ENCODE peak calls at places on chromosomes 6 and 20, in six cellular contexts. T is AG10803, Y is GM23338, Q is AG04450, U is dorsolateral prefrontal cortex, R is BE2C. A is an unnamed sample.

GRCh38 chr20:56257604-56258003 is 9.1 kb downstream of the MC3R start:
- DNase-seq in T (no peak), Y (no peak), Q (no peak), U (no peak), R (no peak), A (no peak)

GRCh38 chr6:133895573-133896343 is 6.8 kb downstream of the TCF21 start:
- DNase-seq in T (peak; percentile 38), Y (peak; percentile 74), Q (no peak), U (no peak), R (no peak), A (no peak)

GRCh38 chr20:18323705-18324104 is 35.4 kb downstream of the ZNF133 start:
- DNase-seq in T (no peak), Y (peak; percentile 73), Q (no peak), U (no peak), R (no peak), A (no peak)

GRCh38 chr6:125922322-125922860 is 34.2 kb upstream of the HINT3 start:
- DNase-seq in T (no peak), Y (no peak), Q (no peak), U (no peak), R (no peak), A (no peak)

GRCh38 chr20:31644701-31645100 is 7.0 kb downstream of the COX4I2 start:
- DNase-seq in T (no peak), Y (peak; percentile 22), Q (no peak), U (no peak), R (no peak), A (no peak)

GRCh38 chr6:112188906-112189305 is 65.5 kb downstream of the LAMA4 start:
- DNase-seq in T (peak; percentile 78), Y (no peak), Q (no peak), U (no peak), R (no peak), A (no peak)

GRCh38 chr6:22227824-22228610 is 68.8 kb downstream of the PRL start:
- DNase-seq in T (peak; percentile 13), Y (no peak), Q (no peak), U (no peak), R (no peak), A (no peak)

GRCh38 chr6:170464524-170464979 is 88.6 kb downstream of the PSMB1 start:
- DNase-seq in T (no peak), Y (no peak), Q (no peak), U (no peak), R (no peak), A (no peak)

GRCh38 chr6:13184547-13184946 is 143.8 kb downstream of the TBC1D7 start:
- DNase-seq in T (no peak), Y (no peak), Q (no peak), U (no peak), R (no peak), A (no peak)

DNA sequence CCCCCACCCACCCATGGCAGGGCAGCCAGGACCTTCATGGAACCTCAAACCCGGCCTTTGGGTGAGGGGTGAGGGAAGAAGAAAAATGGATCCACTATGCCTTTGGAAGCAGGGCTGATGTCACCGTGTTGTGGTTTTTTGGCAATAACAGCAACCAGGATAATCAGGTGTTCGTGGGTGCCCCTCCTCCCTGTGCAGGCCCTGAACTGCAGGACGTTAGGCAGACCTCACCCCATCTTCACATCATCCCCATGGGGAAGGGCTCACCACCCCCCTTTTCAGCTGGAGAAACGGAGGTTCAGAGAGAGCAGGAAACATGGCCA is 3.6 kb downstream of the GABRR2 start:
- DNase-seq in T (no peak), Y (no peak), Q (no peak), U (no peak), R (no peak), A (no peak)
- TF ChIP-seq CTCF in T (no peak), Y (no peak), Q (no peak), U (no peak), R (no peak), A (no peak)

DNA sequence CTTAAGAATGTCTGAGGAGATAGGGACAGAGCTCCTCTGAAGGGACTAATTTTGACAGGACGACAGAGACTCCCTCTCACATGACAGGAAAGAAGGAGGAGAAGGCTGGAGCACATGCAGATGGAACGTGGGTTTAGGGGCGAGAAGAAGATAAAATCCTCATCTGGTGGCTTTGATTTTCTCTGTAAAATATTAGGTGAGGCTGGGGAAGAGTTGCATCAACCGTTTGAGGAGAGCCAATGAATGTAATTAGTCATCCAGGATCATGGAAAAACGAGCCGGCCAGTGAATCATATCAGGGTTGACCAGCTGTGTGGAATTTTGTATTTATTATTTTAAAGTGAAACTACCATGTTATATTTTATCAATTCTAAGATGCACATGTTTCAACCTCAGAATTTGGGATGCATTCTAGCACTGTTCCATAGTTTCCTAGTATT is 46.9 kb upstream of the ADGRF4 start:
- DNase-seq in T (peak; percentile 52), Y (no peak), Q (peak; percentile 16), U (no peak), R (no peak), A (no peak)
- H3K4me3 ChIP-seq in T (peak overlapping the region; percentile 29), Y (no peak overlapping the region), Q (no peak overlapping the region), U (no peak overlapping the region), R (no peak overlapping the region), A (no peak overlapping the region)

DNA sequence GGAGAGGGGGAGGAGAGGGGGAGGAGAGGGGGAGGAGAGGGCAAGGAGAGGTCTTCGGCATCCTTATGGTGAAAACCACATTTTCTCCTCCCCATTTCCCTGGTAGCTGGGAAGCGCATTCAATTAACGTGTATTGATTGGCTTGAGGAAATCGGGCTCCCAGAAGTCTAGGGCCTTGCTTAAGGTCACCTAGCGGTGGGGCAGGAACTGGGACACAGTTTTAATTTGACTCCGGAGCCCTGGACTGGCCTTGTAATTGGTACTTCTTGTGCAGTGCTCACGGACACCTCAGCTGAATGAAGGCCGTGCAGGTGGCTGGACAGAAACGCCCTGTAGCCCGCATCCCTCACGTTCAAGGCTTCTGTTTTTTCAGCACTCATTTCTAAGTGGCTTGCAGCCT is 42.8 kb downstream of the CTCFL start:
- DNase-seq in T (no peak), Y (no peak), Q (no peak), U (peak; percentile 4), R (no peak), A (no peak)
- TF ChIP-seq CTCF in T (no peak), Y (no peak), Q (no peak), U (no peak), R (no peak), A (peak; percentile 35)

GRCh38 chr20:53227523-53227922 is 255.4 kb downstream of the TSHZ2 start:
- DNase-seq in T (peak; percentile 38), Y (no peak), Q (no peak), U (no peak), R (no peak), A (no peak)

GRCh38 chr20:53226788-53227187 is 254.6 kb downstream of the TSHZ2 start:
- DNase-seq in T (no peak), Y (no peak), Q (no peak), U (no peak), R (no peak), A (peak; percentile 24)

GRCh38 chr20:53220482-53221307 is 248.5 kb downstream of the TSHZ2 start:
- DNase-seq in T (no peak), Y (no peak), Q (no peak), U (no peak), R (no peak), A (no peak)

GRCh38 chr20:53222932-53223331 is 250.8 kb downstream of the TSHZ2 start:
- DNase-seq in T (no peak), Y (no peak), Q (no peak), U (no peak), R (no peak), A (no peak)

DNA sequence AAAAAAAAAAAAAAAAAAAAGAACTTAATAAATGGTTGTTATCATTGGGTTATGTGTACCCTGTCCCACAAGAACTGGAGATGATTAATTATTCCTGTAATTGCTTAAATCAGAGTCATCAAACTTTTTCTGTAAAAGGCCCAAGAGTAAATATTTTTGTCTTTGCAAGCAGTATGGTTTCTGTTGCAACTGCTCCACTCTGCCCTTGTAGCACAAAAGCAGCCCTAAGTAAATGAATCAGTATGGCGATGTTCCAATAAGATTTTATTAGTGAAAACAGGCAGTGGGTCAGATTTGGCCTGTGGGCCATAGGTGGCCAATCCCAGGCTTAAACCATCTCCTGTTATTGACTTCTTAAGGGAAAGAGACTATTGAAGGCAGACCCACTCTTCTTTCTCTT is 252.7 kb downstream of the TSHZ2 start:
- DNase-seq in T (peak; percentile 69), Y (no peak), Q (no peak), U (no peak), R (no peak), A (no peak)
- H3K4me3 ChIP-seq in T (no peak overlapping the region), Y (no peak overlapping the region), Q (no peak overlapping the region), U (no peak overlapping the region), R (no peak overlapping the region), A (no peak overlapping the region)

GRCh38 chr6:119865466-119866350 is 516.1 kb upstream of the MAN1A1 start:
- DNase-seq in T (no peak), Y (no peak), Q (no peak), U (no peak), R (no peak), A (no peak)

GRCh38 chr6:119858901-119859300 is 509.3 kb upstream of the MAN1A1 start:
- DNase-seq in T (peak; percentile 3), Y (no peak), Q (no peak), U (no peak), R (no peak), A (no peak)

GRCh38 chr6:119862719-119863118 is 513.2 kb upstream of the MAN1A1 start:
- DNase-seq in T (no peak), Y (no peak), Q (no peak), U (no peak), R (no peak), A (no peak)
- TF ChIP-seq CTCF in T (no peak), Y (no peak), Q (no peak), U (no peak), R (no peak), A (no peak)

DNA sequence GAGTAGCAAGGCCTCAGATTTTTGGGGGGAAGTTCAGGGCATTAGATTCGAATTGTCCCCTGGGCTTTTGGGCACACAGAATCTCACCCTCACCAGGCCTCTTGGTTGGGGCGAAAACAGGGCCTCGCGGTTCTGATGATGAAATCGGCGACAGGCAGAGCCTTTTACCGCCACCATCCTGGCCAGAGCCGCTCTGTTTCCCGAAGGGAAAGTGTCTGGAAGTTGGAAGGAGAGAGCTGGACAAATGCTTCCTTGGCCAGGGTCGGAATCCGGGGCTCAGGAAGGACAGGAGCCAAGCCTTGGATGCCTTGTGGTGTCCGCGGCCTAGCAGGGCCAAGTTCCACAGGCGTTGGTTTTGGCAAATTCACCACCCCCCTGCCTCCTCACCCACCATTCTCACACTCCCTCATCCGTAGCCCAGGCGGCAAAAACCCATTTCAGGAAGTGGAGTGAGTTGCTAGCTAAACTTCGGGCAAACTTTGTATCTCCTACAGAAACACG is 3.5 kb upstream of the TFAP2A start:
- DNase-seq in T (no peak), Y (no peak), Q (no peak), U (no peak), R (no peak), A (no peak)
- H3K4me3 ChIP-seq in T (no peak overlapping the region), Y (peak overlapping the region; percentile 59), Q (no peak overlapping the region), U (no peak overlapping the region), R (no peak overlapping the region), A (no peak overlapping the region)

DNA sequence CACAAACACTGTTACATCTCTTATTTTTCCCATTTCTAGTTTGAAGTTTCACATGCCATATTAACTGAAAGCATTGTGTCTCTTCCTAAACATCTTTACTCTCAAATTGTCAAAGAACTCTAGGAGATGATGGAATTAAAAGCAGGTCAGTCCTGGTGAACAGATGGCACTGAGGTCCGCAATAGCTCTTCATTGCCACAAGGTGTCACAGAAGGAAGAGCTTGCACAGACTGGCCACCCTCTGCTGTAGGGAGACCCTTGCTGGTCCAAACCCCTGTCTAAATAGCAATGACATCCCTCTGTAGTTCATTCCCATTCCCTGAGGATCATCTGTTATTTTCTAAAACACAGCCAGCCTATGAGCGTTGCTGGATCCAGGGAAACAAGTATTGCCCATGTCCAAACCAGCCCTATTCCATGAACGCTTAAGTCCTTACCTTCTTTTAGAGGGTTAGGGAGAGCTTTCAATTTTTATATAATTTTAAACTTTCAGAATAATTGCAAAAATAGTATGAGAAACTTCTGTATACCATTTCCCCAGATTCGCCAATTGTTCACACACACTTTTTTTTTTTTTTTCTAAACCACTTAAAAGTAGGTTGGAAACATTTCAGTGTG is 10.1 kb upstream of the HDAC2 start:
- DNase-seq in T (no peak), Y (peak; percentile 85), Q (no peak), U (no peak), R (peak; percentile 56), A (no peak)
- TF ChIP-seq CTCF in T (peak; percentile 50), Y (peak; percentile 75), Q (peak; percentile 64), U (peak; percentile 34), R (peak; percentile 83), A (peak; percentile 68)